ENCODE peak calls at places on chromosomes 6 and 20, in four cellular contexts. E, H, L and K are unnamed samples.

GRCh38 chr6:155628315-155628714 is 172.7 kb upstream of the NOX3 start:
- DNase-seq in E (no peak), H (no peak), L (no peak), K (no peak)

GRCh38 chr20:62860391-62860923 is 1.2 kb downstream of the TCFL5 start:
- DNase-seq in E (no peak), H (no peak), L (no peak), K (no peak)

GRCh38 chr6:56708810-56709597 is 66.3 kb upstream of the DST start:
- DNase-seq in E (no peak), H (no peak), L (peak), K (no peak)

GRCh38 chr6:97133071-97133470 is 149.9 kb downstream of the MMS22L start:
- DNase-seq in E (no peak), H (no peak), L (no peak), K (no peak)

GRCh38 chr6:108736832-108737231 is 111.4 kb upstream of the ARMC2 start:
- DNase-seq in E (peak), H (peak), L (peak), K (no peak)

GRCh38 chr20:34546751-34547181 is 11.8 kb upstream of the MAP1LC3A start:
- DNase-seq in E (no peak), H (no peak), L (no peak), K (no peak)

GRCh38 chr6:3608159-3608558 is 143.4 kb downstream of the PXDC1 start:
- DNase-seq in E (no peak), H (no peak), L (no peak), K (no peak)

GRCh38 chr6:166463363-166464067 is 80.8 kb upstream of the MPC1 start:
- DNase-seq in E (peak), H (no peak), L (no peak), K (no peak)

GRCh38 chr20:37390503-37390890 is 44.6 kb downstream of the SRC start:
- DNase-seq in E (no peak), H (no peak), L (no peak), K (no peak)

GRCh38 chr20:1945134-1945618 is 48.7 kb downstream of the PDYN start:
- DNase-seq in E (peak), H (peak), L (no peak), K (peak)

GRCh38 chr6:14638932-14639875 is 521.6 kb downstream of the CD83 start:
- DNase-seq in E (peak), H (no peak), L (no peak), K (no peak)

GRCh38 chr20:21090112-21090737 is 15.9 kb downstream of the LINC00237 start:
- DNase-seq in E (no peak), H (no peak), L (no peak), K (no peak)

GRCh38 chr20:25462166-25462565 is 54.7 kb downstream of the GINS1 start:
- DNase-seq in E (no peak), H (no peak), L (no peak), K (no peak)

GRCh38 chr20:44271915-44272663 is 25.0 kb downstream of the GDAP1L1 start:
- DNase-seq in E (no peak), H (no peak), L (no peak), K (no peak)
- TF ChIP-seq CTCF in E (no peak), H (no peak), L (peak), K (no peak)

GRCh38 chr6:35919827-35920751 is 809 bp downstream of the SRPK1 start:
- DNase-seq in E (no peak), H (no peak), L (peak), K (peak)
- TF ChIP-seq POLR2A in E (no peak), H (no peak), L (no peak), K (peak)

GRCh38 chr6:137191238-137191637 is 17.8 kb upstream of the IL22RA2 start:
- DNase-seq in E (no peak), H (no peak), L (no peak), K (no peak)

GRCh38 chr6:137190710-137191109 is 17.3 kb upstream of the IL22RA2 start:
- DNase-seq in E (no peak), H (no peak), L (no peak), K (no peak)

GRCh38 chr6:137193256-137194070 is 20.0 kb upstream of the IL22RA2 start:
- DNase-seq in E (no peak), H (no peak), L (no peak), K (no peak)

GRCh38 chr6:137191670-137192069 is 18.2 kb upstream of the IL22RA2 start:
- DNase-seq in E (no peak), H (no peak), L (no peak), K (no peak)

DNA sequence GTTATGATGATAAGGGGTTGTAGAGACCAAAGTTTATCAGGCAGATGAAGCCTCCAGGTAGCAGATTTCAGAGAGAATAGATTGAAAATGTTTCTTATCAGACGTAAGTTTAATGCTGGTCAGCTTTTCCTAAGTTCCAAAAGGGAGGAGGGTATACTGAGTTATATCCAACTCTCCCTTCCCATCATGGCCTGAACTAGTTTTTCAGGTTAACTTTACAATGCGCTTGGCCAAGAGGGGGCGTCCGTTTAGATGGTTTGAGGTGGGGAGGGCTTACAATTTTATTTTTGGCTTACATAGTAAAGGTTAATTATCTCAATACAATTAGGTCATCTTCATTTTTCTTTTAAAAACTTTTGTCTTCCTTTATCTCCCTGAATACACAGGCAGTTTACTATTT is 19.4 kb upstream of the IL22RA2 start:
- DNase-seq in E (no peak), H (no peak), L (no peak), K (no peak)
- TF ChIP-seq CTCF in E (no peak), H (no peak), L (no peak), K (no peak)

GRCh38 chr6:35260642-35261570 is 1.4 kb downstream of the ZNF76 start:
- DNase-seq in E (no peak), H (peak), L (no peak), K (no peak)

GRCh38 chr6:35258336-35258735 is 1.2 kb upstream of the ZNF76 start:
- DNase-seq in E (no peak), H (no peak), L (no peak), K (no peak)

GRCh38 chr6:35259946-35260626 is 551 bp downstream of the ZNF76 start:
- DNase-seq in E (peak), H (peak), L (peak), K (peak)

GRCh38 chr6:35258858-35259193 is 709 bp upstream of the ZNF76 start:
- DNase-seq in E (no peak), H (peak), L (no peak), K (no peak)

DNA sequence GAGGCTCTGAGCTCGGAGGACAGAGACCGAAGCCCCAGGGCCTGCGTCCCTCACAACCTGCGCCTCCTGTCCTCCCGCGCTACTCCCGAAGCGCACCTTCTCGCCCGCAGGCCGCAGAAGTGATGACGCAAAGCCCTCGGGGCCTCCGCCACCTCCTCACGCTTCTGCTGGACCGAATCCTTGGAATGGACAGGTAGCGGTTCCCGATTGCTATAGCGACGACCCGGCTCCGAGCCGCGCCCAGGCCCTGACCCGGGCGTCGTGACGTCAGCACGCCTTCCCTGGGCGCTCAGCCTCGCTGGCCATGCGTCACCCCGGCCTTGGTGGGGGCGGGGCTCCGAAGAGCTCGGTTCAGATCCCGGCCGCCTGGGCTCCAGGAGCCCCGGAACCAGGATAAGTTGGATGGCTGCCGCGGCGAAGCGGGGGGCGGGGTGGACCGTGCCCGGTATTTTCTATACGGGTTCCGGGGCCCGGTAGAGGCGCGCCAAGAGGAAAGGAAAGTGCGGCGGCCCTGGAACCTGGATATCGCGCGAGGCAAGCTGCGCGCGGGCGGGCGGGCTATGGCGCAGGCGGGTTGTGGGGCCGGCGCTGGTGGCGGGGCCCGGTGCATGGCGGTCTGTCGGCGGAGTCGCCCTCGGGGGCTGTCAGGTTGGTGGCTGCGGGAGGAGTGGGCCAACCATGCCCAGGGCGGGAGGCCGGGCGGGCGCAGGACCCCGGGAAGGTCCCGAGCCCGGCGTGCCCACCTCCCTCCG is at the start of gene ZNF76:
- DNase-seq in E (peak), H (peak), L (peak), K (peak)
- TF ChIP-seq POLR2A in E (peak), H (peak), L (peak), K (peak)

DNA sequence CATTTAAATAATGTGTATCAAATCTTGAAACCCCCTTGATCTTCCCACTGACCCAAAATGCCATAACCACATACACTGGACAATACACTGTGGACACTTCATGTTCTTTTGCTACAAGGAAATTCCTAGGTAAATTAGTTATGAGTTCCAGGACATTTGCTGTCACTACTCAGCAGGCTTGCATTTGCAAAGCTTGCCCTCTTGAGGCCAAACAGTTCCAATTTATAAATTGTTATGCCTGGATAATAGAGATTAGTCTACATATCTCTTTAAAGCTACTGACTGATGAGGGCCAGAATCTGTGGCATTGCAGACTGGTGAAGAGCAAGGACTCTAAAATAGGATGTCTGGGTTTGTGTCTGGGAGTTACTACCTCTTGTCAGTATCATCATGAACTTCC is 17.4 kb upstream of the RAB32 start:
- DNase-seq in E (no peak), H (no peak), L (peak), K (no peak)
- TF ChIP-seq CTCF in E (no peak), H (no peak), L (peak), K (no peak)

GRCh38 chr6:106125925-106126435 is 39.8 kb downstream of the PRDM1 start:
- DNase-seq in E (no peak), H (no peak), L (no peak), K (no peak)
- TF ChIP-seq POLR2A in E (no peak), H (no peak), L (no peak), K (no peak)